ENCODE peak calls at places on chromosome 3, in eight cellular contexts. One of them, this sample, is unnamed.

GRCh38 chr3:194689493-194689901 is 3.8 kb downstream of the FAM43A start:
- DNase-seq in GM23338: no peak
- DNase-seq in NCI-H460: no peak
- DNase-seq in heart right ventricle: peak; percentile 33
- DNase-seq in Daoy: peak; percentile 59
- DNase-seq in amygdala: no peak
- DNase-seq in OCI-LY7: peak; percentile 72
- DNase-seq in HEK293T: no peak
- DNase-seq in this sample: peak; percentile 22

GRCh38 chr3:54917862-54918261 is 10.0 kb downstream of the LRTM1 start:
- DNase-seq in GM23338: no peak
- DNase-seq in NCI-H460: no peak
- DNase-seq in heart right ventricle: no peak
- DNase-seq in Daoy: no peak
- DNase-seq in amygdala: no peak
- DNase-seq in OCI-LY7: no peak
- DNase-seq in HEK293T: no peak
- DNase-seq in this sample: no peak

GRCh38 chr3:9147215-9147895 is 102.1 kb downstream of the SRGAP3 start:
- DNase-seq in GM23338: no peak
- DNase-seq in NCI-H460: no peak
- DNase-seq in heart right ventricle: no peak
- DNase-seq in Daoy: no peak
- DNase-seq in amygdala: no peak
- DNase-seq in OCI-LY7: no peak
- DNase-seq in HEK293T: no peak
- DNase-seq in this sample: peak; percentile 48

GRCh38 chr3:72782521-72782920 is 65.7 kb downstream of the SHQ1 start:
- DNase-seq in GM23338: no peak
- DNase-seq in NCI-H460: no peak
- DNase-seq in heart right ventricle: no peak
- DNase-seq in Daoy: no peak
- DNase-seq in amygdala: no peak
- DNase-seq in OCI-LY7: no peak
- DNase-seq in HEK293T: no peak
- DNase-seq in this sample: no peak

GRCh38 chr3:46372492-46373359 is 2.0 kb downstream of the CCR5 start:
- DNase-seq in GM23338: peak; percentile 52
- DNase-seq in NCI-H460: peak; percentile 7
- DNase-seq in heart right ventricle: no peak
- DNase-seq in Daoy: no peak
- DNase-seq in amygdala: no peak
- DNase-seq in OCI-LY7: peak; percentile 14
- DNase-seq in HEK293T: peak; percentile 32
- DNase-seq in this sample: peak; percentile 57

GRCh38 chr3:22443834-22444233 is 692.8 kb upstream of the ZNF385D start:
- DNase-seq in GM23338: no peak
- DNase-seq in NCI-H460: no peak
- DNase-seq in heart right ventricle: no peak
- DNase-seq in Daoy: no peak
- DNase-seq in amygdala: no peak
- DNase-seq in OCI-LY7: no peak
- DNase-seq in HEK293T: no peak
- DNase-seq in this sample: no peak

GRCh38 chr3:159210336-159210735 is 408.5 kb downstream of the MFSD1 start:
- DNase-seq in GM23338: no peak
- DNase-seq in NCI-H460: no peak
- DNase-seq in heart right ventricle: no peak
- DNase-seq in Daoy: no peak
- DNase-seq in amygdala: no peak
- DNase-seq in OCI-LY7: no peak
- DNase-seq in HEK293T: no peak
- DNase-seq in this sample: no peak

GRCh38 chr3:161069441-161070251 is 35.5 kb downstream of the B3GALNT1 start:
- DNase-seq in GM23338: no peak
- DNase-seq in NCI-H460: no peak
- DNase-seq in heart right ventricle: no peak
- DNase-seq in Daoy: peak; percentile 89
- DNase-seq in amygdala: no peak
- DNase-seq in OCI-LY7: peak; percentile 87
- DNase-seq in HEK293T: no peak
- DNase-seq in this sample: peak; percentile 80

GRCh38 chr3:196288141-196288460 is 575 bp upstream of the PCYT1A start:
- DNase-seq in GM23338: no peak
- DNase-seq in NCI-H460: no peak
- DNase-seq in heart right ventricle: no peak
- DNase-seq in Daoy: no peak
- DNase-seq in amygdala: no peak
- DNase-seq in OCI-LY7: no peak
- DNase-seq in HEK293T: no peak
- DNase-seq in this sample: no peak

GRCh38 chr3:183210862-183211341 is 42.2 kb upstream of the B3GNT5 start:
- DNase-seq in GM23338: no peak
- DNase-seq in NCI-H460: no peak
- DNase-seq in heart right ventricle: peak; percentile 19
- DNase-seq in Daoy: no peak
- DNase-seq in amygdala: no peak
- DNase-seq in OCI-LY7: no peak
- DNase-seq in HEK293T: no peak
- DNase-seq in this sample: no peak

GRCh38 chr3:4786431-4786830 is 192.8 kb upstream of the BHLHE40 start:
- DNase-seq in GM23338: no peak
- DNase-seq in NCI-H460: no peak
- DNase-seq in heart right ventricle: no peak
- DNase-seq in Daoy: no peak
- DNase-seq in amygdala: no peak
- DNase-seq in OCI-LY7: no peak
- DNase-seq in HEK293T: no peak
- DNase-seq in this sample: no peak

GRCh38 chr3:55481067-55481917 is 5.8 kb downstream of the WNT5A start:
- DNase-seq in GM23338: peak; percentile 48
- DNase-seq in NCI-H460: no peak
- DNase-seq in heart right ventricle: no peak
- DNase-seq in Daoy: peak; percentile 75
- DNase-seq in amygdala: no peak
- DNase-seq in OCI-LY7: no peak
- DNase-seq in HEK293T: no peak
- DNase-seq in this sample: no peak

GRCh38 chr3:40387001-40387894 is at the start of gene ENTPD3:
- DNase-seq in GM23338: peak; percentile 87
- DNase-seq in NCI-H460: no peak
- DNase-seq in heart right ventricle: no peak
- DNase-seq in Daoy: peak; percentile 23
- DNase-seq in amygdala: no peak
- DNase-seq in OCI-LY7: no peak
- DNase-seq in HEK293T: no peak
- DNase-seq in this sample: no peak

GRCh38 chr3:37163262-37164020 is 10.9 kb downstream of the LRRFIP2 start:
- DNase-seq in GM23338: peak; percentile 47
- DNase-seq in NCI-H460: no peak
- DNase-seq in heart right ventricle: no peak
- DNase-seq in Daoy: peak; percentile 75
- DNase-seq in amygdala: no peak
- DNase-seq in OCI-LY7: no peak
- DNase-seq in HEK293T: no peak
- DNase-seq in this sample: peak; percentile 64

GRCh38 chr3:184755315-184755731 is 43.5 kb upstream of the MAGEF1 start:
- DNase-seq in GM23338: no peak
- DNase-seq in NCI-H460: no peak
- DNase-seq in heart right ventricle: no peak
- DNase-seq in Daoy: no peak
- DNase-seq in amygdala: no peak
- DNase-seq in OCI-LY7: no peak
- DNase-seq in HEK293T: no peak
- DNase-seq in this sample: no peak

GRCh38 chr3:100994187-100994586 is 966 bp upstream of the ABI3BP start:
- DNase-seq in GM23338: no peak
- DNase-seq in NCI-H460: no peak
- DNase-seq in heart right ventricle: no peak
- DNase-seq in Daoy: no peak
- DNase-seq in amygdala: no peak
- DNase-seq in OCI-LY7: no peak
- DNase-seq in HEK293T: no peak
- DNase-seq in this sample: no peak

GRCh38 chr3:154018100-154018696 is 103.0 kb upstream of the ARHGEF26 start:
- DNase-seq in GM23338: peak; percentile 86
- DNase-seq in NCI-H460: peak; percentile 25
- DNase-seq in heart right ventricle: no peak
- DNase-seq in Daoy: peak; percentile 8
- DNase-seq in amygdala: no peak
- DNase-seq in OCI-LY7: peak; percentile 51
- DNase-seq in HEK293T: peak; percentile 69
- DNase-seq in this sample: peak; percentile 57

GRCh38 chr3:172199850-172200369 is 160.5 kb downstream of the FNDC3B start:
- DNase-seq in GM23338: no peak
- DNase-seq in NCI-H460: no peak
- DNase-seq in heart right ventricle: no peak
- DNase-seq in Daoy: no peak
- DNase-seq in amygdala: no peak
- DNase-seq in OCI-LY7: no peak
- DNase-seq in HEK293T: no peak
- DNase-seq in this sample: no peak

GRCh38 chr3:58013973-58014649 is 5.9 kb downstream of the FLNB start:
- DNase-seq in GM23338: no peak
- DNase-seq in NCI-H460: no peak
- DNase-seq in heart right ventricle: peak; percentile 31
- DNase-seq in Daoy: peak; percentile 69
- DNase-seq in amygdala: no peak
- DNase-seq in OCI-LY7: no peak
- DNase-seq in HEK293T: no peak
- DNase-seq in this sample: no peak

GRCh38 chr3:47103619-47104018 is 60.3 kb downstream of the SETD2 start:
- DNase-seq in GM23338: no peak
- DNase-seq in NCI-H460: no peak
- DNase-seq in heart right ventricle: no peak
- DNase-seq in Daoy: no peak
- DNase-seq in amygdala: no peak
- DNase-seq in OCI-LY7: no peak
- DNase-seq in HEK293T: no peak
- DNase-seq in this sample: no peak

GRCh38 chr3:40911264-40911663 is 288.0 kb upstream of the CTNNB1 start:
- DNase-seq in GM23338: no peak
- DNase-seq in NCI-H460: peak; percentile 4
- DNase-seq in heart right ventricle: no peak
- DNase-seq in Daoy: no peak
- DNase-seq in amygdala: no peak
- DNase-seq in OCI-LY7: no peak
- DNase-seq in HEK293T: no peak
- DNase-seq in this sample: no peak

GRCh38 chr3:29080967-29081366 is 199.9 kb upstream of the RBMS3 start:
- DNase-seq in GM23338: no peak
- DNase-seq in NCI-H460: no peak
- DNase-seq in heart right ventricle: no peak
- DNase-seq in Daoy: no peak
- DNase-seq in amygdala: no peak
- DNase-seq in OCI-LY7: no peak
- DNase-seq in HEK293T: no peak
- DNase-seq in this sample: no peak

GRCh38 chr3:126155280-126155640 is 25.1 kb downstream of the ALDH1L1 start:
- DNase-seq in GM23338: no peak
- DNase-seq in NCI-H460: no peak
- DNase-seq in heart right ventricle: no peak
- DNase-seq in Daoy: no peak
- DNase-seq in amygdala: no peak
- DNase-seq in OCI-LY7: no peak
- DNase-seq in HEK293T: no peak
- DNase-seq in this sample: no peak

GRCh38 chr3:89867286-89867685 is 759.9 kb downstream of the EPHA3 start:
- DNase-seq in GM23338: no peak
- DNase-seq in NCI-H460: no peak
- DNase-seq in heart right ventricle: no peak
- DNase-seq in Daoy: no peak
- DNase-seq in amygdala: no peak
- DNase-seq in OCI-LY7: no peak
- DNase-seq in HEK293T: no peak
- DNase-seq in this sample: no peak

GRCh38 chr3:55899887-55900286 is 412.8 kb upstream of the WNT5A start:
- DNase-seq in GM23338: peak; percentile 73
- DNase-seq in NCI-H460: no peak
- DNase-seq in heart right ventricle: no peak
- DNase-seq in Daoy: no peak
- DNase-seq in amygdala: no peak
- DNase-seq in OCI-LY7: peak; percentile 42
- DNase-seq in HEK293T: no peak
- DNase-seq in this sample: peak; percentile 31

This sample was measured in GM12865.